ENCODE peak calls at places on chromosomes 13 and 19, in six cellular contexts. X is substantia nigra; Q is kidney glomerular epithelial cell; J is SW480; I is neural crest cell; O is stimulated activated CD4-positive, alpha-beta T cell treated with anti-CD3 and anti-CD28 coated beads, Interleukin-12 subunit alpha, Interleukin-12 subunit beta, amount 100 ng/mL, for 24 hours. Z is an unnamed sample.
A peak's percentile ranks its signal among the peaks of the same experiment; 100 is the strongest.

GRCh38 chr19:7681336-7682174 is 922 bp downstream of the TRAPPC5 start:
- DNase-seq in X (peak; percentile 38), Q (peak; percentile 64), J (peak; percentile 28), I (peak; percentile 63), O (peak; percentile 85), Z (peak; percentile 80)

GRCh38 chr13:45932611-45933182 is 81.1 kb upstream of the SIAH3 start:
- DNase-seq in X (no peak), Q (no peak), J (no peak), I (no peak), O (no peak), Z (no peak)

GRCh38 chr13:74135306-74136088 is 1.3 kb upstream of the KLF12 start:
- DNase-seq in X (peak; percentile 15), Q (peak; percentile 79), J (peak; percentile 73), I (peak; percentile 71), O (peak; percentile 51), Z (peak; percentile 64)

GRCh38 chr13:97267418-97268059 is 45.4 kb downstream of the MBNL2 start:
- DNase-seq in X (no peak), Q (no peak), J (no peak), I (no peak), O (no peak), Z (no peak)

GRCh38 chr19:30387311-30388115 is 15.3 kb downstream of the ZNF536 start:
- DNase-seq in X (no peak), Q (no peak), J (no peak), I (no peak), O (no peak), Z (no peak)

GRCh38 chr13:46893820-46894533 is 2.9 kb downstream of the HTR2A start:
- DNase-seq in X (peak; percentile 50), Q (peak; percentile 63), J (peak; percentile 28), I (peak; percentile 69), O (peak; percentile 56), Z (peak; percentile 49)

GRCh38 chr19:48802623-48803022 is 8.2 kb downstream of the BCAT2 start:
- DNase-seq in X (no peak), Q (no peak), J (no peak), I (no peak), O (no peak), Z (no peak)

GRCh38 chr19:44570984-44571684 is 41.7 kb upstream of the CEACAM20 start:
- DNase-seq in X (no peak), Q (peak; percentile 75), J (peak; percentile 80), I (peak; percentile 70), O (peak; percentile 46), Z (peak; percentile 91)

GRCh38 chr13:59603646-59604045 is 560.1 kb downstream of the DIAPH3 start:
- DNase-seq in X (no peak), Q (no peak), J (no peak), I (no peak), O (no peak), Z (no peak)

GRCh38 chr13:113087923-113088690 is 17.5 kb upstream of the F7 start:
- DNase-seq in X (no peak), Q (no peak), J (no peak), I (no peak), O (no peak), Z (no peak)

GRCh38 chr13:105262579-105262978 is 1272.9 kb downstream of the EFNB2 start:
- DNase-seq in X (no peak), Q (no peak), J (no peak), I (no peak), O (no peak), Z (no peak)

GRCh38 chr13:76741624-76742023 is 144.6 kb downstream of the KCTD12 start:
- DNase-seq in X (no peak), Q (no peak), J (no peak), I (no peak), O (no peak), Z (no peak)